ENCODE peak calls at places on chromosomes 11 and 22, in eight cellular contexts. J is MM.1S, V is SK-N-SH, X is mammary epithelial cell, D is GM23248, P is IMR-90, A is NT2/D1, K is SK-N-MC. E is an unnamed sample.
A peak's percentile ranks its signal among the peaks of the same experiment; 100 is the strongest.

GRCh38 chr22:26054846-26055245 is 114.4 kb upstream of the SEZ6L start:
- DNase-seq in J (no peak), V (no peak), X (no peak), D (no peak), P (no peak), A (no peak), K (no peak), E (no peak)

GRCh38 chr22:39206491-39206890 is 38.3 kb downstream of the PDGFB start:
- DNase-seq in J (no peak), V (no peak), X (no peak), D (no peak), P (no peak), A (no peak), K (no peak), E (peak; percentile 37)

GRCh38 chr22:48613566-48614200 is 1214.0 kb downstream of the BRD1 start:
- DNase-seq in J (no peak), V (no peak), X (no peak), D (no peak), P (no peak), A (no peak), K (no peak), E (no peak)

GRCh38 chr11:122229611-122230386 is 113.8 kb upstream of the BLID start:
- DNase-seq in J (no peak), V (no peak), X (no peak), D (no peak), P (no peak), A (peak; percentile 72), K (no peak), E (peak; percentile 75)

GRCh38 chr22:29751139-29751538 is 15.7 kb downstream of the ZMAT5 start:
- DNase-seq in J (no peak), V (no peak), X (peak; percentile 29), D (no peak), P (peak; percentile 24), A (no peak), K (no peak), E (no peak)

GRCh38 chr11:117657801-117658200 is 139.2 kb downstream of the DSCAML1 start:
- DNase-seq in J (no peak), V (no peak), X (no peak), D (no peak), P (no peak), A (no peak), K (no peak), E (no peak)

GRCh38 chr11:73382183-73382582 is 6.0 kb downstream of the RELT start:
- DNase-seq in J (no peak), V (no peak), X (no peak), D (no peak), P (no peak), A (no peak), K (no peak), E (no peak)

GRCh38 chr11:15585587-15586331 is 471.0 kb downstream of the INSC start:
- DNase-seq in J (no peak), V (peak; percentile 58), X (no peak), D (no peak), P (no peak), A (no peak), K (no peak), E (no peak)

GRCh38 chr11:128642571-128642970 is 51.3 kb upstream of the FLI1 start:
- DNase-seq in J (no peak), V (no peak), X (no peak), D (no peak), P (no peak), A (no peak), K (no peak), E (no peak)

GRCh38 chr22:47190957-47191323 is 428.5 kb downstream of the TBC1D22A start:
- DNase-seq in J (no peak), V (no peak), X (no peak), D (no peak), P (no peak), A (no peak), K (no peak), E (no peak)

GRCh38 chr11:14981507-14981906 is 9.4 kb upstream of the CALCA start:
- DNase-seq in J (no peak), V (no peak), X (no peak), D (no peak), P (no peak), A (no peak), K (no peak), E (no peak)

GRCh38 chr11:129440028-129440630 is 64.5 kb downstream of the BARX2 start:
- DNase-seq in J (no peak), V (no peak), X (peak; percentile 99), D (peak; percentile 5), P (no peak), A (peak; percentile 85), K (no peak), E (peak; percentile 85)

GRCh38 chr11:104343578-104343977 is 179.6 kb upstream of the PDGFD start:
- DNase-seq in J (no peak), V (no peak), X (peak; percentile 7), D (peak; percentile 24), P (peak; percentile 7), A (no peak), K (no peak), E (no peak)

GRCh38 chr11:7994581-7995278 is 7.6 kb downstream of the EIF3F start:
- DNase-seq in J (no peak), V (no peak), X (no peak), D (no peak), P (no peak), A (no peak), K (no peak), E (peak; percentile 46)

GRCh38 chr22:30858976-30859713 is 109.4 kb downstream of the MORC2 start:
- DNase-seq in J (no peak), V (no peak), X (no peak), D (no peak), P (no peak), A (no peak), K (no peak), E (no peak)

GRCh38 chr11:14015711-14016110 is 53.2 kb downstream of the SPON1 start:
- DNase-seq in J (no peak), V (no peak), X (peak; percentile 32), D (peak; percentile 70), P (peak; percentile 81), A (peak; percentile 22), K (no peak), E (peak; percentile 79)

GRCh38 chr22:30879398-30879797 is 89.2 kb downstream of the MORC2 start:
- DNase-seq in J (no peak), V (no peak), X (no peak), D (no peak), P (no peak), A (no peak), K (no peak), E (no peak)

GRCh38 chr11:123640677-123641494 is 13.5 kb downstream of the SCN3B start:
- DNase-seq in J (peak; percentile 52), V (peak; percentile 81), X (peak; percentile 24), D (peak; percentile 63), P (peak; percentile 17), A (peak; percentile 61), K (no peak), E (peak; percentile 90)

GRCh38 chr22:19903513-19903912 is 38.1 kb upstream of the COMT start:
- DNase-seq in J (no peak), V (no peak), X (no peak), D (no peak), P (no peak), A (no peak), K (no peak), E (peak; percentile 50)

GRCh38 chr11:2752204-2752772 is 52.5 kb upstream of the KCNQ1OT1 start:
- DNase-seq in J (no peak), V (no peak), X (no peak), D (no peak), P (peak; percentile 32), A (no peak), K (no peak), E (no peak)

GRCh38 chr11:27231519-27231918 is 131.5 kb downstream of the CCDC34 start:
- DNase-seq in J (no peak), V (no peak), X (no peak), D (peak; percentile 64), P (no peak), A (no peak), K (no peak), E (no peak)

GRCh38 chr11:898540-899190 is 11.9 kb downstream of the CHID1 start:
- DNase-seq in J (no peak), V (peak; percentile 65), X (no peak), D (peak; percentile 26), P (no peak), A (no peak), K (no peak), E (peak; percentile 77)

GRCh38 chr22:31870890-31871289 is 73.4 kb upstream of the YWHAH start:
- DNase-seq in J (no peak), V (no peak), X (peak; percentile 93), D (peak; percentile 81), P (peak; percentile 83), A (no peak), K (no peak), E (no peak)

GRCh38 chr22:37455896-37456295 is 28.6 kb upstream of the ELFN2 start:
- DNase-seq in J (no peak), V (no peak), X (no peak), D (peak; percentile 33), P (peak; percentile 12), A (no peak), K (no peak), E (peak; percentile 62)
- H3K9ac ChIP-seq in J (no peak overlapping the region), V (no peak overlapping the region), X (no peak overlapping the region), D (no peak overlapping the region), P (no peak overlapping the region), A (no peak overlapping the region), K (no peak overlapping the region), E (no peak overlapping the region)

DNA sequence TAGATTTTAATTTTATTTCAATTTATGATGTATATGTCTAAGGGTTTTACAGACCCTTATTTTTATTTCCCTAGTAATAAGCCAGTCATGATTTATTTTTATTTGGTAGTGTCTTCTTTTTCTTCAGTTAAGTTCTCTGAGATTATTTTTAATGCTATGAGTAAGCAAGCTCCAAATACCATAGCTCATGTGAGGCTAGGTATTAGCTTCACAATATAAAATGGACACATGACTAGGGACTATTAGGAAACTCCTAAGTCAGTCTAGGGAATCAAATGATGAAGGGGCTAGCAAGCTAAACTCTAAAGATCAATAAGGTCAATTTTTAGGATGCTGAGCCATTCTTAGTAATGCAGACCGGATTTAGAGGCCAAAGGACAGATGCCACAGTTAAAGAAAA is 45.9 kb downstream of the CKAP5 start:
- DNase-seq in J (no peak), V (no peak), X (no peak), D (peak; percentile 9), P (peak; percentile 16), A (no peak), K (no peak), E (no peak)
- H3K9ac ChIP-seq in J (no peak overlapping the region), V (no peak overlapping the region), X (no peak overlapping the region), D (no peak overlapping the region), P (no peak overlapping the region), A (no peak overlapping the region), K (no peak overlapping the region), E (no peak overlapping the region)

DNA sequence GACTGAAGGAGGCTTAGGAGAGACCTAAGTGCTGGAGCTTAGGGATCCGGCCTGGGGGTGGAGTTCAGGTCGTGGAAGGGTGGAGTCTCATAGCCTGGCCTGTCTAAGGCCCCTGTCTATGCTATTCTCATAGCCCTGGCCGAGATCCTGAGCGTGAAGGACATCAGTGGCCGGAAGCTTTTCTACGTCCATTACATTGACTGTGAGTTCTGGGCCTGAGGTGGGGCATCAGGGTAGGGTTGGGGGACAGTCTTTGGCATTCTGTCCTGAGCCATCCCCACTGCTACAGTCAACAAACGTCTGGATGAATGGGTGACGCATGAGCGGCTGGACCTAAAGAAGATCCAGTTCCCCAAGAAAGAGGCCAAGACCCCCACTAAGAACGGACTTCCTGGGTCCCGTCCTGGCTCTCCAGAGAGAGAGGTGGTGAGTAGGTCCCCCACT is 603 bp downstream of the KAT5 start:
- DNase-seq in J (no peak), V (no peak), X (no peak), D (no peak), P (no peak), A (no peak), K (no peak), E (no peak)
- H3K9ac ChIP-seq in J (peak overlapping the region; percentile 95), V (peak overlapping the region; percentile 94), X (peak overlapping the region; percentile 16), D (peak overlapping the region; percentile 94), P (peak overlapping the region; percentile 89), A (peak overlapping the region; percentile 58), K (peak overlapping the region; percentile 98), E (peak overlapping the region; percentile 22)

GRCh38 chr11:77086521-77087472 is 15.8 kb upstream of the OMP start:
- DNase-seq in J (no peak), V (no peak), X (no peak), D (no peak), P (no peak), A (no peak), K (no peak), E (no peak)
- H3K9ac ChIP-seq in J (no peak overlapping the region), V (no peak overlapping the region), X (no peak overlapping the region), D (no peak overlapping the region), P (no peak overlapping the region), A (no peak overlapping the region), K (no peak overlapping the region), E (no peak overlapping the region)